ENCODE peak calls at places on chromosome 12, in four cellular contexts. M, Z, C and V are unnamed samples.

GRCh38 chr12:100427078-100427477 is 46.6 kb upstream of the NR1H4 start:
- DNase-seq in C (no peak), M (no peak), Z (peak; percentile 81), V (no peak)

GRCh38 chr12:30989754-30990153 is 63.2 kb downstream of the TSPAN11 start:
- DNase-seq in C (peak; percentile 83), Z (no peak), M (peak; percentile 8), V (peak; percentile 94)

GRCh38 chr12:120010661-120011230 is 21.7 kb downstream of the BICDL1 start:
- DNase-seq in Z (no peak), M (no peak), C (peak; percentile 43), V (no peak)

GRCh38 chr12:27552886-27553560 is 29.0 kb downstream of the PPFIBP1 start:
- DNase-seq in M (no peak), Z (peak; percentile 64), C (no peak), V (no peak)

GRCh38 chr12:25436206-25436912 is 116.7 kb downstream of the LMNTD1 start:
- DNase-seq in M (peak; percentile 75), C (peak; percentile 75), Z (peak; percentile 56), V (peak; percentile 81)

GRCh38 chr12:100484178-100484886 is 10.7 kb downstream of the NR1H4 start:
- DNase-seq in M (no peak), Z (no peak), C (no peak), V (no peak)

GRCh38 chr12:102833687-102834435 is 83.2 kb downstream of the PAH start:
- DNase-seq in M (no peak), Z (no peak), C (peak; percentile 70), V (peak; percentile 25)

GRCh38 chr12:67826946-67827719 is 162.1 kb upstream of the IFNG-AS1 start:
- DNase-seq in C (no peak), Z (peak; percentile 40), M (no peak), V (no peak)

GRCh38 chr12:89622115-89622514 is 86.5 kb downstream of the ATP2B1 start:
- DNase-seq in Z (no peak), M (peak; percentile 7), C (no peak), V (no peak)

GRCh38 chr12:21992823-21993222 is 51.6 kb upstream of the ABCC9 start:
- DNase-seq in Z (no peak), C (no peak), M (peak; percentile 48), V (no peak)

GRCh38 chr12:132324173-132324572 is 5.2 kb downstream of the GALNT9 start:
- DNase-seq in M (no peak), Z (no peak), C (no peak), V (no peak)

GRCh38 chr12:53074999-53075370 is 4.2 kb downstream of the SPRYD3 start:
- DNase-seq in Z (no peak), M (no peak), C (no peak), V (no peak)

GRCh38 chr12:15706010-15706676 is 83.0 kb downstream of the EPS8 start:
- DNase-seq in M (no peak), Z (no peak), C (peak; percentile 45), V (no peak)

GRCh38 chr12:54394281-54394719 is 9.8 kb upstream of the ZNF385A start:
- DNase-seq in Z (peak; percentile 60), M (no peak), C (peak; percentile 86), V (peak; percentile 47)

GRCh38 chr12:116532428-116532827 is 26.8 kb upstream of the MAP1LC3B2 start:
- DNase-seq in M (no peak), Z (no peak), C (no peak), V (no peak)

GRCh38 chr12:52918351-52918750 is 13.5 kb upstream of the KRT8 start:
- DNase-seq in Z (peak; percentile 73), C (peak; percentile 86), M (no peak), V (no peak)

GRCh38 chr12:19759229-19759628 is 319.9 kb downstream of the AEBP2 start:
- DNase-seq in C (no peak), M (peak; percentile 47), Z (peak; percentile 52), V (no peak)

GRCh38 chr12:88375301-88375959 is 204.8 kb downstream of the KITLG start:
- DNase-seq in C (no peak), M (no peak), Z (peak; percentile 50), V (no peak)

GRCh38 chr12:93621986-93622385 is 49.5 kb downstream of the SOCS2 start:
- DNase-seq in M (no peak), Z (no peak), C (no peak), V (no peak)

GRCh38 chr12:4431436-4431835 is 14.2 kb downstream of the FGF6 start:
- DNase-seq in M (no peak), C (peak; percentile 59), Z (no peak), V (no peak)

GRCh38 chr12:51199546-51199945 is 18.3 kb downstream of the POU6F1 start:
- DNase-seq in M (no peak), C (no peak), Z (no peak), V (no peak)

GRCh38 chr12:54304187-54304810 is 3.5 kb upstream of the NFE2 start:
- DNase-seq in Z (peak; percentile 72), M (no peak), C (no peak), V (no peak)

DNA sequence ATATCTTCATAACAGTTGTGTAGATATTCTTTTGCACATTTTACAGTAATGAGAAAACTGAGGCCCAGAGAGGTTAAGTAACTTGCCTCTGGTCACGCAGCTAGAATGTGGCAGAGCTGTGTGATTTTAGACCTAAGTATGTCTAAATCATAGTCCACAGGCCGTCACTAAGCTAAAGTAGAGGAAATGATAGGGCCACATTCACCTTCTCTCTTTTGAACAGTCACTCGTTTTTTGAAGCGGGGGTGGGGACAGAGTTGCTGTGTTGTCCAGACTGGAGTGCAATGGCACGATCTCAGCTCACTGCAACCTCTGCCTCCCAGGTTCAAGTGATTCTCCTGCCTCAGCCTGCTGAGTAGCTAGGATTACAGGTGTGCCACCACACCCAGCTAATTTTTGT is 68.5 kb downstream of the RASSF3 start:
- DNase-seq in M (no peak), Z (no peak), C (no peak), V (no peak)
- H3K9ac ChIP-seq in M (peak overlapping the region; percentile 83), Z (peak overlapping the region; percentile 74), C (no peak overlapping the region), V (no peak overlapping the region)

GRCh38 chr12:106134294-106134949 is 4.3 kb downstream of the NUAK1 start:
- DNase-seq in M (no peak), C (no peak), Z (no peak), V (no peak)
- H3K9ac ChIP-seq in M (no peak overlapping the region), C (peak overlapping the region; percentile 40), Z (no peak overlapping the region), V (no peak overlapping the region)

GRCh38 chr12:85357609-85358008 is 77.6 kb downstream of the ALX1 start:
- DNase-seq in M (no peak), C (no peak), Z (no peak), V (no peak)
- H3K9ac ChIP-seq in M (no peak overlapping the region), C (no peak overlapping the region), Z (no peak overlapping the region), V (no peak overlapping the region)

DNA sequence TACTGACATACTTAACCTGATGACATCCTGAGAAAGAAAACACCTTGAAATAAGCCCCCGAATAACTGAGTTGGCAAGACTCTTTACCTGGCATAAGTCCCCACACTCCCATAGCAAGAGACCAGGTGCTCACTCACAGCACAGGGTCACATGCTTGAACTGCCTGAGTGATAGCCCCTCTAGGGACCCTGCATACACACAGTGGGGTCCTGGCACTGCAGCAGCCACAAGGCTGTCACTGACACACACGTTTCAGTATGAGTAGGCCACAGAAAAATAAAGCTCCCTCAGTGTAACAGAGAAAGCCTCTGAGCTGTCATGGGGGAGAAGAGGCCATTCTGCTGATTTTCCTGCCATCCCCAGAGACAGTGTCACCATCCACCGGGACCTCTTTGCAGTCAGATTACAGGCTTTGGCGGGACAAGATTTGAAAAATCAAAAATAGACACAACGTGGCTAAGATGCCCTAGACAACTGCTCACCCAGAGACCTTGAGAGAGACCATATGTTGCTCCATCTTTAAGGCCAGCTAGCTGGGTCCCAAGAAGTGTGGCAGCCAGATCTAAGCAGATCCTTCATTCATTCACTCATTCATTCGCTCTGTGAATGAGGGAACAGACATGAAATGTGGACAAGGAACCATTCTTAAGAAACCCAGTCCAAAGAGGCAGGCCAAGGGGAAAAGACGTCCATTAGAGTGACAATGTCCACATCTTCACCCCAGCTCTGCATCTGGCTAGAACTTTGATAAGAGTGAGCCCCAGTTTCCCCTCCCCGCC is 1.6 kb downstream of the SCARB1 start:
- DNase-seq in M (no peak), C (no peak), Z (no peak), V (no peak)
- H3K9ac ChIP-seq in M (no peak overlapping the region), C (peak overlapping the region; percentile 92), Z (no peak overlapping the region), V (no peak overlapping the region)

DNA sequence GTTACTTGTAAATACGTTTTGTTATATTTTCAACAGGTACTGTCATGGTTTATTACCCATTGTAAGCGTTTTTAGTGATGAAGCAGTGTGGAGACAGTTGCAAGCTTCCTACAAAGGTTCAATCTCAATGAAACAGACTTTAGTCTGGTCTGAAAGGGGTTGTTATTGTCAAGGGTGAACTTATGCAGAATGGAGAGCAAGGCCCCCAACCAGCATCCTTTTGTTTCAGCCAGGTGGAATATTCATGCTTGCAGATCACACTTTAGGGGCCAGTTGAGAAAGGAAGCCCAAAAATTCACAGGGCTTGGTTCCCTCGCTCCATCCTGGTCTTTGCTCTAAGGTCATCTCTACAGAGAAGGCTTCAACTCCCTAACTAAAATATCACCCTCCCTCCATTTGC is 103.7 kb downstream of the PRICKLE1 start:
- DNase-seq in C (peak; percentile 40), M (no peak), Z (no peak), V (no peak)
- H3K9ac ChIP-seq in C (no peak overlapping the region), M (no peak overlapping the region), Z (no peak overlapping the region), V (no peak overlapping the region)

GRCh38 chr12:84911331-84912190 is 1.0 kb downstream of the SLC6A15 start:
- DNase-seq in M (peak; percentile 58), C (peak; percentile 97), Z (peak; percentile 87), V (peak; percentile 48)

GRCh38 chr12:84912191-84913142 is at the start of gene SLC6A15:
- DNase-seq in Z (peak; percentile 88), C (peak; percentile 91), M (peak; percentile 27), V (peak; percentile 79)

GRCh38 chr12:84910549-84911241 is 1.9 kb downstream of the SLC6A15 start:
- DNase-seq in M (no peak), C (peak; percentile 59), Z (peak; percentile 75), V (no peak)

DNA sequence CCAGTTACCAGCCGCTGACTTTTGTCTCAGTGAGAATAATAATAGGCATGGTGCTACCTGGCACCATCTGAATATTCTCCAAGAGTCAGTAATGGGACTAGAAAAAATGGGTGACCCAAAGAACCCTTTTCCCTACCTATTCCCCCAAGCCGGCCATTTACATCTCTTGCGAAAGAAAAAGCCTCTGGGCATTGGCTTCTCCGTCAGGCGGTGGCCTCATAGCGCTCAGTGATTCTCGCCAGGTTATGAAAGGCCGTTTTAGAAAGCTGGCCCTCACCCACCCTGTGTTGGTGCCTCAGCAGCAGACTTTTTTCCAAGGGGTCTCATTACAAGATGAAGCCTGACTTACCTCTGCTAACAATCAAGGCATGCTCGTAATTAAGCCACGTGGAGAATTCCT is 552 bp upstream of the SLC6A15 start:
- DNase-seq in C (peak; percentile 74), M (no peak), Z (peak; percentile 45), V (no peak)
- H3K9ac ChIP-seq in C (peak overlapping the region; percentile 78), M (no peak overlapping the region), Z (peak overlapping the region; percentile 68), V (no peak overlapping the region)